ENCODE peak calls at places on chromosomes 2 and 18, in four cellular contexts. D, S, P and W are unnamed samples.

GRCh38 chr2:11389551-11390528 is 45.4 kb upstream of the ROCK2 start:
- DNase-seq in D (peak), P (no peak), S (no peak), W (no peak)

GRCh38 chr18:59616501-59616900 is 80.7 kb downstream of the CCBE1 start:
- DNase-seq in P (no peak), S (no peak), D (no peak), W (no peak)

GRCh38 chr2:4368907-4369306 is 665.5 kb downstream of the DCDC2C start:
- DNase-seq in S (no peak), D (no peak), P (no peak), W (no peak)

GRCh38 chr2:200913654-200914053 is 24.5 kb downstream of the NIF3L1 start:
- DNase-seq in D (no peak), S (no peak), P (no peak), W (no peak)

GRCh38 chr2:166163775-166164174 is 36.0 kb upstream of the SCN1A start:
- DNase-seq in S (no peak), D (no peak), P (no peak), W (no peak)

GRCh38 chr2:191696001-191696400 is 18.1 kb downstream of the NABP1 start:
- DNase-seq in P (no peak), S (no peak), D (no peak), W (no peak)

GRCh38 chr2:48905696-48906095 is 150.2 kb upstream of the LHCGR start:
- DNase-seq in D (no peak), P (no peak), S (no peak), W (no peak)

GRCh38 chr2:210604666-210605065 is 48.3 kb downstream of the CPS1 start:
- DNase-seq in D (no peak), S (no peak), P (no peak), W (no peak)

GRCh38 chr18:50466634-50467033 is 91.8 kb downstream of the SKA1 start:
- DNase-seq in P (no peak), S (no peak), D (no peak), W (no peak)

GRCh38 chr2:29753676-29754444 is 167.5 kb downstream of the ALK start:
- DNase-seq in P (no peak), S (peak), D (no peak), W (no peak)

GRCh38 chr18:32126538-32126937 is 34.9 kb downstream of the RNF138 start:
- DNase-seq in S (no peak), P (no peak), D (no peak), W (no peak)

GRCh38 chr2:238874330-238875050 is 26.6 kb downstream of the TWIST2 start:
- DNase-seq in D (no peak), S (no peak), P (no peak), W (no peak)
- TF ChIP-seq REST in D (no peak), S (no peak), P (no peak), W (no peak)

GRCh38 chr18:33212363-33212762 is 228.2 kb downstream of the CCDC178 start:
- DNase-seq in S (no peak), D (no peak), P (no peak), W (no peak)
- TF ChIP-seq RCOR1 in S (no peak), D (no peak), P (no peak), W (no peak)

DNA sequence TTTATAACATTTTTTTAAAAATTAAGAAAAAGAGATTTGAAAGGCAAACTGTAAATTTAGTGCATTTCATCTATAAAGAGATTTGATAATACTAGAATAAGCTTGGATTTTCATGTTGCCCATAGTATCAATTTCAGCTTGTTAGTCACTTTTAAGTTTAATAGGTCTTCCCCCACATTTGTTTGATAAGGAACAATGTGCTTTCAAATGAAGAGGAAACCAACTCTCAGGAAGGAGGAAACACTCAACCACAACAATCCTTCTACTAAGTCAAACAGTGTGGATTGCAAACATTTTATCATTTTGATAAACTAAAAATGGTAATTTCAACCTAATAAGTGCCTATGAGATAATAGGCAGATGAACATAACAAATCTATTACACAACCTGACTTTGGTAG is 397.1 kb upstream of the CDH20 start:
- DNase-seq in P (no peak), S (no peak), D (no peak), W (no peak)
- TF ChIP-seq REST in P (no peak), S (no peak), D (no peak), W (no peak)

GRCh38 chr2:239772721-239773120 is 252.4 kb downstream of the NDUFA10 start:
- DNase-seq in D (no peak), S (no peak), P (no peak), W (no peak)

GRCh38 chr2:239768031-239768800 is 256.9 kb downstream of the NDUFA10 start:
- DNase-seq in S (no peak), P (no peak), D (no peak), W (no peak)

GRCh38 chr2:239768907-239769573 is 256.1 kb downstream of the NDUFA10 start:
- DNase-seq in P (no peak), S (no peak), D (no peak), W (no peak)

GRCh38 chr2:239769574-239770145 is 255.5 kb downstream of the NDUFA10 start:
- DNase-seq in D (no peak), P (no peak), S (no peak), W (no peak)

DNA sequence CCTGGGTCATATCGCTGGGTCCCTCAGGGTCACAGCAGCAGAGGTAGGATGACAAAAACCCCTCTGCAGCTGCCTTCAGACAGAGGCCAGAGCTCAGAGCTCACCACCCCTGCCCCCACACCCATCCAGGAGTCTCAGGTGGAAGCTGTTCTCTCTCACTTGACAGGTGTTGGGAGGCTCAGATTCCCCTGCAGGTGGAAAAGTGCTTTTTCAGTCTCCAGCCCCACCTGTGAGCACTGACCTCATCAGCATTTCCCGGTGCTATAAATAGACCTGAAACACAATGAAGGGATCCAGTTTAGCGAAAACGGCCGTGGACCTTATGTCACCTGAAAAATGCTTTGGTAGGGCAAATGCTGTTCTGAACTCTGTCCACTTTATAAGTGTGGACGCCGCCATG is 254.9 kb downstream of the NDUFA10 start:
- DNase-seq in S (no peak), P (no peak), D (no peak), W (no peak)
- TF ChIP-seq RCOR1 in S (no peak), P (no peak), D (no peak), W (no peak)

DNA sequence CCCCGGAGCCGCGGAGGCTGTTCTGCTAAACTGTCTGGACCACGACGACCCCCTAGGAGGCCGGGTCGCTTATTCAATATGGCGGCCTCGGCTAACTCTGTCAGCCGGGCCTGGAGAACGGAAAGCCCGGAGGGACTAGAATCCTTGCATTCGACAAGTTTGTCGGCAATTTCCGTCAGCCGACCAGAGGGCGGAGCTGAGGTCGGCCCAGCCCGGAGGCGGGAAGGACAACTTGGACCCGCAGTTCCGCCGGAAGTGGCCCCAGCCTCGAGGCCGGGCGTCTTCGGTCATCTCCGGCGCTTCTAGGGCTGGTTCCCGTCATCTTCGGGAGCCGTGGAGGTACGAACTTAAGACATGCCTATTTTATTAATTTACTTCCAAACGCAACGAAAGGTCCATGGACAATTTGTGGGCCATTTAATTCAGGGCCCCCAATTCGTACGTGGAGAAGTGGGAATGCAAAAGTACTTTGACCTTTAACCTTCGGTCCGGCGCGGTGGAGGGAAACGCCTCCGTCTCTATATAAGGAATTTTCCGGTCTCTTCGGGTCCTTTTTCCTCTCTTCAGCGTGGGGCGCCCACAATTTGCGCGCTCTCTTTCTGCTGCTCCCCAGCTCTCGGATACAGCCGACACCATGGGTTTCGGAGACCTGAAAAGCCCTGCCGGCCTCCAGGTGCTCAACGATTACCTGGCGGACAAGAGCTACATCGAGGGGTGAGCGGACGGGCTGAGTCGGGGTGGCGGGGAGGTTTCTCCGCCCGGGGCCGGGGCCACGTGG is at the start of the genes EEF1B2 and NDUFS1:
- DNase-seq in P (peak), S (peak), D (peak), W (peak)
- TF ChIP-seq REST in P (no peak), S (no peak), D (no peak), W (no peak)

GRCh38 chr2:5673861-5674240 is 18.3 kb upstream of the SOX11 start:
- DNase-seq in D (no peak), S (no peak), P (no peak), W (no peak)

GRCh38 chr2:5677133-5677532 is 15.1 kb upstream of the SOX11 start:
- DNase-seq in P (no peak), D (no peak), S (no peak), W (no peak)

GRCh38 chr2:5672749-5673147 is 19.4 kb upstream of the SOX11 start:
- DNase-seq in S (no peak), P (no peak), D (no peak), W (no peak)

GRCh38 chr2:5668682-5669267 is 23.4 kb upstream of the SOX11 start:
- DNase-seq in S (peak), P (no peak), D (no peak), W (no peak)

GRCh38 chr2:5673148-5673860 is 18.9 kb upstream of the SOX11 start:
- DNase-seq in S (peak), P (no peak), D (no peak), W (no peak)
- TF ChIP-seq RCOR1 in S (no peak), P (no peak), D (no peak), W (no peak)